ENCODE peak calls at places on chromosomes 3 and 15, in eight cellular contexts. B is stomach, V is spleen, A is HCT116, F is tibial nerve, P is breast epithelium, H is sigmoid colon, T is Peyer's patch. M is an unnamed sample.

GRCh38 chr3:101850327-101851048 is 1.2 kb downstream of the NFKBIZ start:
- DNase-seq in B (no peak), V (no peak), T (peak), P (no peak), A (no peak), H (no peak), F (no peak), M (no peak)

GRCh38 chr3:45321607-45322391 is 66.6 kb upstream of the LARS2 start:
- DNase-seq in F (no peak), B (no peak), V (no peak), P (no peak), T (no peak), A (no peak), H (no peak), M (no peak)

GRCh38 chr3:52194541-52195296 is 3.2 kb upstream of the ALAS1 start:
- DNase-seq in P (no peak), H (peak), T (peak), F (no peak), A (no peak), V (no peak), B (peak), M (peak)

GRCh38 chr3:45984331-45985312 is 11.0 kb downstream of the FYCO1 start:
- DNase-seq in A (no peak), F (peak), V (no peak), T (no peak), H (no peak), B (no peak), P (no peak), M (no peak)

GRCh38 chr3:54580453-54580852 is 347.4 kb downstream of the LRTM1 start:
- DNase-seq in A (no peak), V (no peak), F (no peak), T (no peak), H (no peak), B (no peak), P (no peak), M (no peak)

GRCh38 chr3:3664916-3665315 is 134.3 kb upstream of the LRRN1 start:
- DNase-seq in A (no peak), B (no peak), T (no peak), H (no peak), F (no peak), V (no peak), P (no peak), M (no peak)

GRCh38 chr15:78955355-78955754 is 10.5 kb upstream of the CTSH start:
- DNase-seq in T (no peak), P (no peak), V (no peak), A (no peak), H (no peak), B (no peak), F (no peak), M (no peak)

GRCh38 chr3:12929801-12930200 is 88.4 kb upstream of the RPL32 start:
- DNase-seq in B (no peak), F (no peak), T (no peak), V (no peak), A (no peak), P (no peak), H (no peak), M (no peak)

GRCh38 chr3:188936597-188937107 is 235.1 kb upstream of the TPRG1 start:
- DNase-seq in P (no peak), B (no peak), A (no peak), H (no peak), F (no peak), V (no peak), T (no peak), M (no peak)

GRCh38 chr15:45635191-45635638 is 386 bp downstream of the SQOR start:
- DNase-seq in H (peak), P (peak), V (peak), A (no peak), F (peak), T (peak), B (peak), M (peak)

GRCh38 chr3:49462222-49462621 is 7.8 kb upstream of the DAG1 start:
- DNase-seq in T (no peak), H (no peak), P (no peak), V (no peak), A (no peak), F (no peak), B (no peak), M (no peak)

GRCh38 chr3:141279074-141279945 is 47.7 kb downstream of the PXYLP1 start:
- DNase-seq in T (no peak), A (no peak), V (no peak), B (no peak), F (no peak), H (no peak), P (no peak), M (no peak)

GRCh38 chr3:105362021-105362665 is 4.6 kb upstream of the ALCAM start:
- DNase-seq in H (no peak), V (no peak), A (no peak), B (no peak), T (no peak), F (no peak), P (no peak), M (no peak)

GRCh38 chr15:69713726-69714559 is 261.3 kb downstream of the RPLP1 start:
- DNase-seq in P (no peak), A (no peak), F (no peak), B (no peak), V (peak), T (peak), H (no peak), M (no peak)

GRCh38 chr3:81302045-81302444 is 459.4 kb downstream of the GBE1 start:
- DNase-seq in P (no peak), B (peak), F (no peak), A (peak), T (peak), V (no peak), H (no peak), M (peak)

GRCh38 chr15:65541231-65541630 is 11.0 kb downstream of the HACD3 start:
- DNase-seq in B (no peak), A (no peak), F (no peak), P (no peak), H (no peak), V (no peak), T (no peak), M (no peak)

GRCh38 chr3:195548046-195548445 is 4.9 kb upstream of the PPP1R2 start:
- DNase-seq in T (no peak), V (no peak), H (no peak), A (no peak), P (no peak), B (no peak), F (no peak), M (no peak)

GRCh38 chr3:126390751-126391150 is 4.0 kb upstream of the CFAP100 start:
- DNase-seq in A (no peak), V (no peak), P (no peak), F (no peak), T (no peak), B (peak), H (peak), M (no peak)

GRCh38 chr3:126390201-126390600 is 4.5 kb upstream of the CFAP100 start:
- DNase-seq in H (peak), A (no peak), P (no peak), V (no peak), T (peak), B (peak), F (no peak), M (no peak)

GRCh38 chr3:126391631-126392030 is 3.1 kb upstream of the CFAP100 start:
- DNase-seq in A (no peak), P (no peak), B (peak), V (no peak), T (no peak), H (peak), F (no peak), M (no peak)

GRCh38 chr3:126389792-126390142 is 4.9 kb upstream of the CFAP100 start:
- DNase-seq in H (peak), V (no peak), P (no peak), F (no peak), B (peak), T (no peak), A (no peak), M (no peak)

GRCh38 chr3:126389112-126389791 is 5.5 kb upstream of the CFAP100 start:
- DNase-seq in A (peak), F (peak), V (peak), P (peak), B (peak), H (peak), T (peak), M (peak)
- TF ChIP-seq POLR2A in A (no peak), F (peak), V (no peak), P (peak), B (no peak), H (peak), T (no peak), M (no peak)

GRCh38 chr3:159150176-159150575 is 348.3 kb downstream of the MFSD1 start:
- DNase-seq in A (no peak), H (no peak), V (no peak), P (no peak), F (no peak), T (no peak), B (no peak), M (no peak)
- H3K4me3 ChIP-seq in A (no peak), H (no peak), V (no peak), P (no peak), F (no peak), T (no peak), B (no peak), M (no peak)

DNA sequence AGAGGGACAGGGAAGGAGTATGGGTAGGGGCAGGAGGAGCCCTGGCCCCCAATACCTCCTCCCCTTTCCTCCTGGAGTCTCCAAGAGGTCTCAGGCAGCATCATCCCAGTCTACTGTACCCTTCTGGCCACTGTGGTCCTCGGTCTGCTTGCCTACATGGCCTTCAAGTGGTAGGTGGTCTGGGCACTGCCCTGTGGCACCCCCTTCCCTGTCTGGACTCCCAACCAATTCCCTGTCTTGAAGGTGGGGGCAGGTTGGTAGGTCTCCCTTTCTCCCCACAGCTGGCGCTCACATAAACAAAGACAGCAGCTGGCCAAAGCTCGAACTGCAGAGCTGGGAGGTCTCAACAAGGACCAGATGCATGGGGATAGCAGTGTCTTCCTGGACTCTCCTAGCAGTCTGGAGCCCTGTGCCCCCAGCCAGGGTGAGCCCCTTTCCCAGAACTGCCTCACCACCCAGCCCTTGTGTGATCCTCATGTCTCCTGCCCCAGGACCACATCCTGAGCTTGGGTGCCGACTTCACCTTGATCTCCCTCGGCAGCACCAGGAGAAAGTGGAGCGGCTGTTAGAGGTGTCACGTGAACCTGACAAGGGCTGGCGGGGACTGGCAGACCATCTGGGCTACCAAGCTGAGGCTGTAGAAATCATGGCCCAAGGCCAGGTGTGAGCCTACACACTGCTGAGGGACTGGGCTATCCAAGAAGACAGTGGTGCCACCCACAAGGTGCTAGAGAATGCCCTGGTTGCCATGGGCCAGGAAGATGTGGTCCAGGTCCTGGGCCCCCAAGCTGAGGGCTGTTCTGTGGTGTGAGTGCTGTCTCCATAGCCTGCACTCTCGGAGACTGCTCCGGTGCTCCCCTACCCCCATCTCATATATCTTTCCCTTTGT is 33.1 kb downstream of the NBEAL2 start:
- DNase-seq in P (no peak), H (no peak), A (no peak), V (peak), F (no peak), T (no peak), B (peak), M (peak)
- TF ChIP-seq POLR2A in P (no peak), H (no peak), A (no peak), V (no peak), F (no peak), T (no peak), B (no peak), M (no peak)

DNA sequence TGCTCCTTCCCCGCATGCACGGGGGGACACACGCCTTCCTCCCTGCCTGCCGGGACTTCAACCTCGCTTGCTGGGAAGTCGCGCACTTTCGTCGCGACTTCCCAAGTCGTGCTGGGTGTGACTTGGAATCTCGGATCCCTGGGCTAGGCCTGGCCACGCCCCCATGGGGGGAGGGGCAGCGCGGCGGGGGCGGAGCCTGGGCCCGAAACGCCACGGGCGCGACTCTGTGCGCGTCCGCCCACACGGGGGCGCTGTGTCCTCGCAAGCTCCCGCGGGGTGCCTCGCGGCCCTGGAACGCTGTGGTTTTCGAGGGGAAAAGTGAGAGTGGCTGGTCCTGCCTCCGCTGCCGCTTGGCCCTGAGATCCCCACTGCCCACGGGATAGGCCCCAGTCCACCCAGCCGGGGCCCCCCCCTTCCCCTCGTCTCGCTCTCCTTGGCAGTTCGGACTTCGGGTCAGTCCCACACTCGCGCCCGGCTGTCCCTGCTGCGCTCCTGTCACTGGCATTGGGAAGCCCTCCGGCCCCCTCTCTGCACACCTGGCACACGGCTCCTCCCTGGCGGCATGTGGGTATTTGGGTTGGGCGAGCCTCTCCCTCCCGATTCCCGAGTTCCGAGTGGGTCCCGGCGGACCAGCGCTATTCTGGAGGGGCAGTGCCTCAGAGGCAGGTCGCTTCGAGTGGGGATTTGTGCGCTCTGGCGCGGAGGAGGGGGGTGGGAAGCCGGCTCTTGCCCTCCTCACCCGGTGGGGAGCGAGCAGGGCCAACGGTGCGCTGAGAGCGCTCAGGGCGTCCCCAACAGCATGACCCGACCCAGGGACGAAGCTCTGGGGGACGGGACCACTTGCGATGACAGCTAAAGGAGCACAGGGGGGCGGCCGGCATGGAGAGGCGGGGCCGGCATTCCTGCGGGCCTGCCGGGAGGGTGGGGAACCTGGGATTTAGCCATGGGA is 23.6 kb downstream of the SEC61A1 start:
- DNase-seq in A (peak), P (peak), V (peak), H (peak), F (peak), T (peak), B (peak), M (peak)
- H3K4me3 ChIP-seq in A (peak), P (peak), V (peak), H (peak), F (peak), T (peak), B (peak), M (peak)

GRCh38 chr3:131361464-131362421 is 19.8 kb upstream of the NUDT16 start:
- DNase-seq in B (peak), A (peak), F (peak), V (peak), P (peak), T (peak), H (peak), M (peak)
- TF ChIP-seq POLR2A in B (peak), A (no peak), F (peak), V (no peak), P (no peak), T (peak), H (peak), M (no peak)

DNA sequence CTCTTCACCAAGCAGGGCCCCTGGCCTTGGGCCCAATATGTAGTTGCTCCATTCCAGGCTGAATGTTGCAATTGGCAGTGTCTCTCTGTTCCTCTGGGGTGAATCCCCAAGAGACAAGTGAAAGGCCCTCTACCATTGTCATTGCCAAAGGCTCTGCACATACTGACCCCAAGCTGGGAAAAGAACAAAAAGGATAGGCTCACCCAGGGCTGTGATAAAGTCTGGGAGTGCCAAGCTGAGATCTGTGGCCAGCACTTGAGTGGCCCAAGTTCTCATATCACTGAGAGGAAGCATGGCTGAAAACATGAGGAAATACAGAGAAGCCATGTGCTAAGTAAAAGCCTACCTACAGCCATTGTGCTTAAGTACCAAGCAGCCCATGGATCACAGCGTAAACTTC is 612.2 kb upstream of the EPHA6 start:
- DNase-seq in F (no peak), V (no peak), T (no peak), P (no peak), A (no peak), H (no peak), B (no peak), M (no peak)
- H3K4me3 ChIP-seq in F (no peak), V (no peak), T (no peak), P (no peak), A (no peak), H (no peak), B (no peak), M (no peak)

GRCh38 chr3:11643212-11644087 is at the start of gene VGLL4:
- DNase-seq in P (peak), A (peak), B (peak), H (peak), T (peak), V (peak), F (peak), M (peak)
- TF ChIP-seq POLR2A in P (no peak), A (no peak), B (peak), H (peak), T (peak), V (no peak), F (peak), M (no peak)

GRCh38 chr3:72337480-72337855 is 510.8 kb downstream of the SHQ1 start:
- DNase-seq in T (no peak), V (no peak), P (no peak), B (no peak), F (no peak), A (no peak), H (no peak), M (no peak)

GRCh38 chr3:72334681-72335457 is 513.4 kb downstream of the SHQ1 start:
- DNase-seq in T (no peak), B (no peak), F (no peak), P (no peak), A (no peak), V (peak), H (no peak), M (no peak)

GRCh38 chr3:72336114-72336651 is 512.1 kb downstream of the SHQ1 start:
- DNase-seq in T (no peak), P (no peak), A (no peak), H (no peak), F (no peak), V (peak), B (no peak), M (no peak)

GRCh38 chr3:72336821-72337479 is 511.3 kb downstream of the SHQ1 start:
- DNase-seq in B (peak), T (peak), V (peak), F (peak), P (peak), A (no peak), H (peak), M (peak)

GRCh38 chr3:72335458-72336050 is 512.7 kb downstream of the SHQ1 start:
- DNase-seq in P (no peak), H (no peak), B (no peak), T (no peak), F (no peak), A (no peak), V (peak), M (no peak)
- H3K4me3 ChIP-seq in P (no peak), H (no peak), B (no peak), T (no peak), F (no peak), A (no peak), V (no peak), M (no peak)

DNA sequence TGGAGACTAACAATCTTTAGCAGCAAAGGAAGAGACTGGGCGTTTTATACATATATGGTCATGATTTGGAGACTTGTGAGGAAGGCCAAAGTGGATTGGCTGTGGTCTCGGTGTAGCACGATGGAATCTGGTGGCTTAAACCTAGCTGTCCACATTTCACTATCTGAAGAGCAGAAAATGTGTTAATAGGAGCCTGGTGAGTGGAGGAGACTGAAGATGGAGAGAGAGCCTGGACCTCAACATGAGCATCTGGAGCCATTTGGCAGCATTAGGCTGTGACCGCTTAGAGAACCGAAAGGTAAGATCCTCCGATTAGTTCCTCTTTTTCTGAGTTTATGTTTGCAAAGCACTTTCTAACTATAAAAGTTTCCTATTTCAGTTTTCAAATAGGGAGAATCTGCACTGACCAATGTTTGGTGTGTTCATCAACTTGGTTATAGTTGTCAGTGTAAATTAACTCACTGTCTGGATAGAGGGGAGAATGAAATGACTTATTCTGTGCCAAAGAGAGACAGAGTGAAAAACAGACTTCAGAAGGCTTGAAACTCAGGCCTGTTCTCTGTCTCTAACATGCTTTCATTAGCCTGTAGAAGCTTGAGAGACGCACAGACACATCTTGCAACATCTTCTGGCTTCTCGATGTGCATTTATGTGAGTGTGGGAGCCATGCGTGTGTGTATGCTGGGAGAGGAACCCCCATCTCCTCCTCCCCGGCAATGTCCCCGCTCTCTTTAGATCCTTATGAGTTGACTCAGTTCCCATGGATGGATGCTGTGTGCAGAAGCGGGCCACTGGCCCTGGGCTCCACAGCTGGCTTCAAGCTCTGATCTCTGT is 244.7 kb upstream of the TBL1XR1 start:
- DNase-seq in B (no peak), H (peak), T (peak), F (no peak), P (no peak), A (no peak), V (no peak), M (no peak)
- TF ChIP-seq POLR2A in B (no peak), H (no peak), T (no peak), F (no peak), P (no peak), A (no peak), V (no peak), M (no peak)

M was measured in testis.